ENCODE peak calls at places on chromosomes 5 and 9, in eight cellular contexts. I, A, L, N, U, Q, Y and Z are unnamed samples.

GRCh38 chr5:55816342-55816741 is 34.8 kb upstream of the IL31RA start:
- DNase-seq in L (no peak), U (peak), Q (peak), I (peak), N (peak), A (peak), Y (peak), Z (peak)

GRCh38 chr5:96247097-96247675 is 185.9 kb downstream of the PCSK1 start:
- DNase-seq in U (no peak), Y (no peak), L (no peak), A (peak), Q (no peak), I (peak), N (peak), Z (peak)

GRCh38 chr5:1703352-1704050 is 96.1 kb downstream of the MRPL36 start:
- DNase-seq in Y (no peak), N (no peak), I (no peak), U (no peak), Q (no peak), L (no peak), A (no peak), Z (no peak)

GRCh38 chr5:143443330-143443729 is 39.8 kb upstream of the NR3C1 start:
- DNase-seq in U (no peak), Q (no peak), N (no peak), Y (no peak), L (no peak), A (no peak), I (no peak), Z (no peak)

GRCh38 chr5:73031839-73032238 is 76.0 kb downstream of the FCHO2 start:
- DNase-seq in Q (peak), U (no peak), I (peak), L (no peak), N (peak), Y (peak), A (peak), Z (peak)

GRCh38 chr5:180209137-180209581 is at the start of gene RASGEF1C:
- DNase-seq in Q (peak), U (peak), N (peak), L (peak), A (no peak), Y (no peak), I (peak), Z (peak)

GRCh38 chr5:133962801-133963476 is 5.5 kb downstream of the C5orf15 start:
- DNase-seq in L (no peak), Q (no peak), N (peak), U (no peak), I (no peak), A (peak), Y (no peak), Z (no peak)

GRCh38 chr5:117475925-117476324 is 901.3 kb upstream of the SEMA6A start:
- DNase-seq in Q (no peak), I (no peak), U (no peak), L (no peak), N (no peak), A (no peak), Y (no peak), Z (no peak)

GRCh38 chr5:585556-585955 is 26.6 kb upstream of the CEP72 start:
- DNase-seq in N (no peak), U (no peak), I (no peak), Y (no peak), A (no peak), Q (no peak), L (no peak), Z (no peak)

GRCh38 chr9:95494416-95495371 is 22.1 kb downstream of the PTCH1 start:
- DNase-seq in Q (no peak), U (peak), N (no peak), A (no peak), Y (no peak), I (no peak), L (peak), Z (no peak)

GRCh38 chr5:132054031-132054696 is 6.3 kb upstream of the IL3 start:
- DNase-seq in L (no peak), U (no peak), N (no peak), I (no peak), Q (no peak), Y (no peak), A (no peak), Z (no peak)

GRCh38 chr9:88387733-88388202 is 476 bp upstream of the SPIN1 start:
- DNase-seq in Y (no peak), A (peak), I (peak), U (peak), L (peak), Q (peak), N (peak), Z (peak)

GRCh38 chr5:84327591-84327990 is 57.1 kb downstream of the EDIL3 start:
- DNase-seq in I (peak), L (no peak), Y (no peak), U (peak), A (peak), N (no peak), Q (peak), Z (peak)

GRCh38 chr5:138458353-138458752 is 6.9 kb upstream of the EGR1 start:
- DNase-seq in Y (no peak), N (no peak), U (peak), I (no peak), A (no peak), Q (no peak), L (no peak), Z (no peak)

GRCh38 chr5:114377946-114378345 is 16.1 kb downstream of the KCNN2 start:
- DNase-seq in L (no peak), Q (no peak), N (no peak), I (no peak), U (no peak), Y (no peak), A (no peak), Z (no peak)

GRCh38 chr5:38208782-38209378 is 49.5 kb upstream of the EGFLAM start:
- DNase-seq in I (peak), Y (peak), Q (peak), U (peak), A (peak), N (peak), L (no peak), Z (peak)

GRCh38 chr5:177302354-177303110 is 987 bp downstream of the RAB24 start:
- DNase-seq in L (no peak), A (peak), Y (no peak), U (peak), Q (peak), I (no peak), N (peak), Z (no peak)

GRCh38 chr5:16456103-16456832 is 9.3 kb downstream of the ZNF622 start:
- DNase-seq in U (peak), Q (peak), Y (peak), I (peak), A (peak), N (peak), L (no peak), Z (peak)

GRCh38 chr9:96661711-96662110 is 6.6 kb upstream of the PRXL2C start:
- DNase-seq in U (no peak), L (no peak), A (peak), Y (no peak), I (no peak), N (peak), Q (no peak), Z (no peak)

GRCh38 chr5:140401362-140402257 is at the start of gene ANKHD1:
- DNase-seq in I (peak), A (peak), U (peak), Q (peak), N (peak), L (peak), Y (peak), Z (peak)

GRCh38 chr5:114360816-114361723 is 800 bp upstream of the KCNN2 start:
- DNase-seq in L (no peak), U (no peak), N (peak), Q (no peak), Y (no peak), I (no peak), A (peak), Z (no peak)

GRCh38 chr5:84118551-84118950 is 266.1 kb downstream of the EDIL3 start:
- DNase-seq in Q (no peak), A (no peak), U (no peak), N (no peak), L (no peak), Y (no peak), I (no peak), Z (no peak)

GRCh38 chr9:16866542-16866941 is 3.9 kb downstream of the BNC2 start:
- DNase-seq in L (no peak), N (peak), I (no peak), Y (no peak), U (no peak), A (peak), Q (no peak), Z (no peak)

GRCh38 chr9:103361906-103362305 is 366.8 kb downstream of the CYLC2 start:
- DNase-seq in I (peak), L (no peak), Q (no peak), U (no peak), A (peak), N (no peak), Y (no peak), Z (peak)

GRCh38 chr9:92714787-92715487 is 45.0 kb upstream of the IPPK start:
- DNase-seq in L (no peak), Q (no peak), A (no peak), U (no peak), N (no peak), I (no peak), Y (no peak), Z (no peak)

GRCh38 chr9:12716823-12717222 is 23.6 kb downstream of the TYRP1 start:
- DNase-seq in L (no peak), Q (no peak), Y (no peak), A (no peak), U (no peak), N (no peak), I (no peak), Z (no peak)

GRCh38 chr9:37968228-37968672 is 64.3 kb upstream of the SLC25A51 start:
- DNase-seq in I (peak), A (peak), Q (peak), U (peak), N (peak), L (no peak), Y (peak), Z (peak)

GRCh38 chr9:27554712-27555111 is 18.6 kb downstream of the C9orf72 start:
- DNase-seq in Y (no peak), I (no peak), L (no peak), U (no peak), Q (no peak), A (no peak), N (no peak), Z (no peak)

GRCh38 chr9:87206064-87206661 is 258.9 kb upstream of the GAS1 start:
- DNase-seq in Y (peak), Q (no peak), A (peak), L (no peak), N (peak), I (peak), U (no peak), Z (peak)

GRCh38 chr9:111896942-111897830 is 572 bp downstream of the UGCG start:
- DNase-seq in L (no peak), A (no peak), Q (peak), I (no peak), U (peak), N (no peak), Y (no peak), Z (peak)

GRCh38 chr5:132073231-132074013 is at the start of gene CSF2:
- DNase-seq in Q (peak), I (peak), A (peak), N (peak), L (no peak), U (peak), Y (no peak), Z (peak)

GRCh38 chr5:16673241-16673998 is 56.6 kb upstream of the RETREG1 start:
- DNase-seq in I (no peak), N (no peak), L (peak), Q (no peak), Y (no peak), A (no peak), U (no peak), Z (no peak)

GRCh38 chr9:99299214-99300102 is 77.4 kb downstream of the SEC61B start:
- DNase-seq in Y (peak), A (peak), L (no peak), Q (peak), I (peak), U (peak), N (peak), Z (peak)

GRCh38 chr9:99298660-99299059 is 76.6 kb downstream of the SEC61B start:
- DNase-seq in U (no peak), Q (no peak), N (no peak), L (no peak), Y (no peak), A (no peak), I (no peak), Z (no peak)

GRCh38 chr9:99303177-99303576 is 81.1 kb downstream of the SEC61B start:
- DNase-seq in A (no peak), I (no peak), U (peak), Q (no peak), L (no peak), N (no peak), Y (no peak), Z (no peak)

GRCh38 chr9:99300603-99301002 is 78.5 kb downstream of the SEC61B start:
- DNase-seq in U (no peak), Q (no peak), Y (no peak), N (no peak), L (no peak), A (no peak), I (no peak), Z (no peak)

GRCh38 chr9:99300103-99300439 is 78.0 kb downstream of the SEC61B start:
- DNase-seq in A (no peak), Q (no peak), U (no peak), Y (no peak), N (no peak), I (no peak), L (no peak), Z (no peak)
- TF ChIP-seq CTCF in A (no peak), Q (no peak), U (no peak), Y (no peak), N (no peak), I (no peak), L (no peak), Z (no peak)

GRCh38 chr5:128493657-128494329 is 44.3 kb downstream of the FBN2 start:
- DNase-seq in I (no peak), L (no peak), U (no peak), Y (no peak), A (no peak), N (peak), Q (peak), Z (no peak)

GRCh38 chr5:128491291-128491690 is 46.8 kb downstream of the FBN2 start:
- DNase-seq in Y (no peak), N (peak), U (peak), I (no peak), L (no peak), Q (peak), A (no peak), Z (no peak)

GRCh38 chr5:128498844-128499455 is 39.1 kb downstream of the FBN2 start:
- DNase-seq in L (no peak), Q (peak), A (no peak), N (peak), I (peak), U (peak), Y (peak), Z (peak)

GRCh38 chr5:128494516-128494915 is 43.5 kb downstream of the FBN2 start:
- DNase-seq in Y (no peak), Q (peak), U (peak), L (no peak), N (no peak), I (no peak), A (no peak), Z (no peak)
- TF ChIP-seq CTCF in Y (peak), Q (no peak), U (peak), L (no peak), N (no peak), I (peak), A (peak), Z (peak)

GRCh38 chr5:102759700-102760099 is 4.6 kb downstream of the PAM start:
- DNase-seq in A (no peak), Q (no peak), Y (no peak), I (no peak), L (no peak), U (no peak), N (no peak), Z (no peak)
- TF ChIP-seq CTCF in A (no peak), Q (no peak), Y (no peak), I (no peak), L (no peak), U (no peak), N (no peak), Z (no peak)

GRCh38 chr5:151040211-151040747 is 19.9 kb downstream of the GPX3 start:
- DNase-seq in A (peak), L (no peak), I (peak), N (peak), Y (no peak), Q (peak), U (no peak), Z (peak)
- TF ChIP-seq CTCF in A (no peak), L (no peak), I (no peak), N (no peak), Y (no peak), Q (no peak), U (no peak), Z (no peak)

DNA sequence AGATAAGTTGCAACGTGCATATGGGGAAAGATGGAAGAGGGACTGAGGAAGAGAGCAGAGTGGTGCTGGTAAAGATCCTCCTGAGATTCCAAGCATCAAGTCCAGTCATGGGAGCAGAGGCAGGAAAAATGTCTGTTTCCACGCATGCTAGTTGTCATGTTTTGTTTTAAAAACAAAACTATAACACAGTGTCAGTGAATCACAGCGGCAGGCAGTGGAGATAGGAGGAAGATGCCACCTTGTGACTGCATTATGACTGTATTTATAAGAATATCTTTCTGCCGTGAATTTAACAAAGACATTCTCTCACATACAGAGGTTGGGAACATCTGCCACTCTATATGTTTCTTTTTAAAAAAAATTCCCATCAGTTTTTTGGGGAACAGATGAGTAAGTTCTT is 3.7 kb upstream of the SVEP1 start:
- DNase-seq in N (peak), U (no peak), Q (peak), Y (no peak), L (no peak), A (no peak), I (no peak), Z (peak)
- TF ChIP-seq CTCF in N (peak), U (no peak), Q (peak), Y (peak), L (no peak), A (peak), I (no peak), Z (no peak)

GRCh38 chr5:168946363-168946762 is 354.6 kb downstream of the SLIT3 start:
- DNase-seq in I (no peak), N (no peak), L (no peak), U (peak), Q (peak), A (no peak), Y (no peak), Z (no peak)
- TF ChIP-seq CTCF in I (no peak), N (no peak), L (no peak), U (no peak), Q (peak), A (peak), Y (peak), Z (no peak)

GRCh38 chr9:128847803-128848202 is 18.2 kb upstream of the SPOUT1 start:
- DNase-seq in U (no peak), Y (no peak), L (no peak), A (no peak), Q (no peak), I (no peak), N (no peak), Z (no peak)

GRCh38 chr9:128841704-128842492 is 12.3 kb upstream of the SPOUT1 start:
- DNase-seq in U (no peak), A (no peak), N (no peak), I (no peak), L (no peak), Q (no peak), Y (no peak), Z (no peak)

GRCh38 chr9:128840524-128840923 is 10.9 kb upstream of the SPOUT1 start:
- DNase-seq in N (no peak), Q (no peak), L (no peak), U (no peak), A (no peak), I (no peak), Y (no peak), Z (no peak)

GRCh38 chr9:128846680-128847030 is 17.1 kb upstream of the SPOUT1 start:
- DNase-seq in I (no peak), Y (no peak), A (no peak), U (no peak), Q (no peak), N (no peak), L (no peak), Z (no peak)

GRCh38 chr9:128845186-128845931 is 15.8 kb upstream of the SPOUT1 start:
- DNase-seq in Y (no peak), I (peak), L (no peak), N (no peak), Q (peak), A (peak), U (no peak), Z (peak)
- TF ChIP-seq CTCF in Y (no peak), I (peak), L (no peak), N (peak), Q (no peak), A (peak), U (no peak), Z (peak)

DNA sequence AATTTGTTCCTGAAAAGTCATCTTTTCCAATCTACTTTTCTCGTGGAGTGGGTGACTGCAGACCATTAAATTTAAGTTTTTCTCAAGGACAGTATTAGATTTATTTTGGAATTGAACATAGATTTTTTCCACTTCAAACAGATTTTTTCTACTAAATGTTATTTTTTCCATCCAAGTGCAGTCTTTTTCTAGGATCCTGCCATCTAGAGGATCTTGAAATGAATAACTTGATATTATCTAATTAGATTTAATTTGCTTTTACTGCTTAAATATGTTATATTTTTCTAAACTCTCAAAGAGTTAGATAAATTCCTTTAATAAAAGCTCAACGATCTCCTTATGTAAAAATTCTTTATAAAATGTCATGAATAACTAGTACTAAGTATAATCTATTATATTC is 136.9 kb upstream of the PRR16 start:
- DNase-seq in N (peak), I (no peak), Y (no peak), U (no peak), A (no peak), L (no peak), Q (no peak), Z (no peak)
- TF ChIP-seq CTCF in N (peak), I (no peak), Y (peak), U (no peak), A (no peak), L (no peak), Q (no peak), Z (peak)

GRCh38 chr5:10710513-10711128 is 50.4 kb downstream of the DAP start:
- DNase-seq in N (no peak), L (no peak), U (no peak), A (no peak), Q (no peak), Y (no peak), I (no peak), Z (no peak)
- TF ChIP-seq CTCF in N (no peak), L (no peak), U (no peak), A (no peak), Q (no peak), Y (no peak), I (no peak), Z (no peak)

GRCh38 chr5:58891072-58891970 is 308.4 kb downstream of the RAB3C start:
- DNase-seq in A (peak), N (peak), Q (peak), I (peak), U (peak), Y (peak), L (peak), Z (peak)

GRCh38 chr5:58887721-58888409 is 305.0 kb downstream of the RAB3C start:
- DNase-seq in Y (no peak), N (peak), A (no peak), I (no peak), U (peak), Q (no peak), L (no peak), Z (no peak)

GRCh38 chr5:58890265-58890664 is 307.4 kb downstream of the RAB3C start:
- DNase-seq in Y (no peak), L (no peak), N (no peak), U (no peak), A (no peak), I (no peak), Q (no peak), Z (no peak)

GRCh38 chr5:58893551-58893950 is 310.7 kb downstream of the RAB3C start:
- DNase-seq in N (no peak), I (peak), U (no peak), L (no peak), A (peak), Y (no peak), Q (no peak), Z (peak)

DNA sequence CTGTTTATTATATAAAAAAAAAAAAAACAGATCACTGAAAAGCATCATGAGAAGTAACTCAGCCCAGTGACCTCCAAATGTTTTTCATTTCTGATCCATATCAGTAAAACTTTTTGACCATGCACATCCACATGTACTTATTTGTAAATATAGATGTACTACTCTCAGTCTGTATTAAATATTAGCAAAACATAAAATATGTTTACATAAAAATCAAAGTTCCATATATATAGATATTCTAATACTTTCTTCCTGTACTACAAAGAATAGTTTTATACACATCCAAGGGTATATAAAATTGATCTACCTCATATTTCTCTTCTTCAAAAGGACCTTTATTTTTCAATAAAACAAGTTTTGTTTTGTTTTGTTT is 309.1 kb downstream of the RAB3C start:
- DNase-seq in Q (no peak), I (no peak), N (no peak), A (no peak), Y (no peak), L (no peak), U (no peak), Z (no peak)
- TF ChIP-seq CTCF in Q (no peak), I (no peak), N (no peak), A (no peak), Y (no peak), L (peak), U (no peak), Z (no peak)